ENCODE peak calls at places on chromosomes 6 and 20, in ten cellular contexts. E is cardiac fibroblast; B is posterior cingulate gyrus; D is neural progenitor cell; R is stimulated activated CD4-positive, alpha-beta T cell treated with anti-CD3 and anti-CD28 coated beads, TNF-alpha, amount 100 ng/mL, for 1 hour; J is cerebellum; G is amniotic epithelial cell; S is stimulated activated CD8-positive, alpha-beta memory T cell treated with anti-CD3 and anti-CD28 coated beads, Interleukin-2, amount 100 ng/mL, for 48 hours; V is HCEC 1CT; Y is HepG2. X is an unnamed sample.

GRCh38 chr6:84258866-84259265 is 31.4 kb upstream of the CEP162 start:
- DNase-seq in E (no peak), B (no peak), D (no peak), R (no peak), J (no peak), G (no peak), S (no peak), V (no peak), Y (no peak), X (no peak)

GRCh38 chr20:10747019-10747418 is 73.2 kb upstream of the JAG1 start:
- DNase-seq in E (no peak), B (no peak), D (peak), R (no peak), J (no peak), G (no peak), S (no peak), V (no peak), Y (no peak), X (peak)

GRCh38 chr6:153790048-153790447 is 249.0 kb upstream of the OPRM1 start:
- DNase-seq in E (peak), B (no peak), D (no peak), R (no peak), J (no peak), G (peak), S (no peak), V (peak), Y (peak), X (peak)

GRCh38 chr6:115310156-115310555 is 750.5 kb downstream of the FRK start:
- DNase-seq in E (no peak), B (no peak), D (no peak), R (no peak), J (no peak), G (no peak), S (no peak), V (no peak), Y (no peak), X (no peak)

GRCh38 chr20:3744806-3745685 is 12.6 kb downstream of the HSPA12B start:
- DNase-seq in E (peak), B (no peak), D (peak), R (peak), J (no peak), G (peak), S (peak), V (no peak), Y (peak), X (no peak)

GRCh38 chr6:146546440-146546839 is 2.8 kb downstream of the RAB32 start:
- DNase-seq in E (peak), B (no peak), D (no peak), R (no peak), J (no peak), G (peak), S (no peak), V (peak), Y (peak), X (peak)

GRCh38 chr6:21359926-21360325 is 233.6 kb upstream of the SOX4 start:
- DNase-seq in E (no peak), B (no peak), D (no peak), R (no peak), J (no peak), G (no peak), S (no peak), V (no peak), Y (no peak), X (no peak)

GRCh38 chr6:3820563-3820962 is 28.6 kb upstream of the FAM50B start:
- DNase-seq in E (no peak), B (no peak), D (peak), R (no peak), J (no peak), G (no peak), S (no peak), V (no peak), Y (no peak), X (no peak)

GRCh38 chr6:390914-391558 is 516 bp upstream of the IRF4 start:
- DNase-seq in E (peak), B (no peak), D (peak), R (no peak), J (no peak), G (no peak), S (peak), V (no peak), Y (no peak), X (no peak)

GRCh38 chr20:41716436-41716835 is 98.3 kb upstream of the CHD6 start:
- DNase-seq in E (peak), B (no peak), D (no peak), R (no peak), J (no peak), G (no peak), S (no peak), V (peak), Y (no peak), X (no peak)

GRCh38 chr6:134316733-134317431 is 1.0 kb downstream of the SGK1 start:
- DNase-seq in E (no peak), B (no peak), D (peak), R (no peak), J (no peak), G (no peak), S (no peak), V (no peak), Y (no peak), X (no peak)

GRCh38 chr20:63048516-63049190 is 41.9 kb upstream of the BHLHE23 start:
- DNase-seq in E (no peak), B (no peak), D (no peak), R (no peak), J (no peak), G (no peak), S (no peak), V (no peak), Y (no peak), X (no peak)

GRCh38 chr20:63333241-63333836 is 27.8 kb downstream of the CHRNA4 start:
- DNase-seq in E (no peak), B (no peak), D (no peak), R (no peak), J (peak), G (no peak), S (no peak), V (no peak), Y (no peak), X (peak)

GRCh38 chr6:158472453-158472852 is 87.4 kb upstream of the TMEM181 start:
- DNase-seq in E (no peak), B (no peak), D (no peak), R (no peak), J (no peak), G (no peak), S (no peak), V (no peak), Y (no peak), X (no peak)

GRCh38 chr6:40550096-40550731 is 37.0 kb downstream of the LRFN2 start:
- DNase-seq in E (peak), B (peak), D (peak), R (no peak), J (no peak), G (peak), S (no peak), V (no peak), Y (peak), X (peak)

GRCh38 chr6:10610289-10610688 is 84.1 kb downstream of the C6orf52 start:
- DNase-seq in E (no peak), B (no peak), D (no peak), R (no peak), J (no peak), G (no peak), S (no peak), V (peak), Y (no peak), X (peak)

GRCh38 chr6:41066867-41067304 is 5.3 kb downstream of the OARD1 start:
- DNase-seq in E (peak), B (peak), D (peak), R (peak), J (peak), G (peak), S (peak), V (peak), Y (peak), X (peak)

GRCh38 chr6:78947529-78947928 is 80.2 kb downstream of the IRAK1BP1 start:
- DNase-seq in E (peak), B (no peak), D (no peak), R (no peak), J (no peak), G (peak), S (no peak), V (peak), Y (no peak), X (no peak)

GRCh38 chr20:48431635-48432034 is 396.2 kb downstream of the PREX1 start:
- DNase-seq in E (no peak), B (no peak), D (no peak), R (no peak), J (no peak), G (no peak), S (no peak), V (no peak), Y (no peak), X (no peak)

GRCh38 chr6:120826253-120826652 is 508.0 kb downstream of the TBC1D32 start:
- DNase-seq in E (peak), B (no peak), D (peak), R (no peak), J (no peak), G (no peak), S (no peak), V (no peak), Y (peak), X (no peak)

GRCh38 chr20:54708229-54708628 is 232.8 kb downstream of the DOK5 start:
- DNase-seq in E (no peak), B (no peak), D (no peak), R (no peak), J (no peak), G (no peak), S (no peak), V (no peak), Y (no peak), X (no peak)

GRCh38 chr6:114304304-114304887 is 38.4 kb downstream of the HS3ST5 start:
- DNase-seq in E (peak), B (no peak), D (no peak), R (no peak), J (no peak), G (peak), S (no peak), V (peak), Y (peak), X (no peak)

X was measured in kidney glomerular epithelial cell.